ENCODE peak calls at places on chromosomes 1 and 21, in seven cellular contexts. G, V, S, Z, H, J and I are unnamed samples.

GRCh38 chr1:44810101-44810761 is 1.9 kb downstream of the BTBD19 start:
- DNase-seq in G (no peak), V (peak; percentile 93), S (no peak), Z (no peak), H (no peak), J (no peak), I (no peak)

GRCh38 chr1:50080904-50081586 is 27.7 kb upstream of the ELAVL4 start:
- DNase-seq in G (peak; percentile 18), V (no peak), S (no peak), Z (no peak), H (no peak), J (no peak), I (no peak)

GRCh38 chr1:28507646-28508434 is 2.0 kb downstream of the RCC1 start:
- DNase-seq in G (no peak), V (no peak), S (no peak), Z (no peak), H (no peak), J (no peak), I (peak; percentile 51)

GRCh38 chr1:66652556-66652955 is 99.7 kb upstream of the DYNLT5 start:
- DNase-seq in G (no peak), V (no peak), S (no peak), Z (no peak), H (peak; percentile 37), J (peak; percentile 14), I (no peak)

GRCh38 chr1:101474039-101474665 is 237.3 kb downstream of the S1PR1 start:
- DNase-seq in G (no peak), V (no peak), S (no peak), Z (no peak), H (no peak), J (no peak), I (no peak)

GRCh38 chr1:60281360-60281932 is 207.9 kb upstream of the C1orf87 start:
- DNase-seq in G (peak; percentile 68), V (peak; percentile 70), S (no peak), Z (no peak), H (peak; percentile 89), J (peak; percentile 30), I (peak; percentile 51)

GRCh38 chr1:42266253-42267135 is 68.5 kb downstream of the FOXJ3 start:
- DNase-seq in G (no peak), V (no peak), S (no peak), Z (no peak), H (no peak), J (no peak), I (no peak)

GRCh38 chr1:182143154-182143657 is 81.7 kb upstream of the ZNF648 start:
- DNase-seq in G (peak; percentile 97), V (peak; percentile 91), S (peak; percentile 24), Z (peak; percentile 90), H (peak; percentile 78), J (peak; percentile 69), I (peak; percentile 57)

GRCh38 chr1:57345916-57346315 is 77.9 kb downstream of the DAB1 start:
- DNase-seq in G (no peak), V (no peak), S (no peak), Z (no peak), H (no peak), J (no peak), I (no peak)

GRCh38 chr1:225882699-225883615 is 777 bp upstream of the TMEM63A start:
- DNase-seq in G (peak; percentile 64), V (peak; percentile 68), S (no peak), Z (peak; percentile 44), H (no peak), J (peak; percentile 23), I (peak; percentile 72)

GRCh38 chr1:58911841-58912553 is 128.2 kb upstream of the JUN start:
- DNase-seq in G (no peak), V (no peak), S (no peak), Z (no peak), H (no peak), J (no peak), I (no peak)

GRCh38 chr21:36756527-36756926 is 57.6 kb downstream of the SIM2 start:
- DNase-seq in G (no peak), V (no peak), S (no peak), Z (no peak), H (peak; percentile 23), J (peak; percentile 83), I (peak; percentile 72)

GRCh38 chr21:37159949-37160348 is 86.9 kb downstream of the TTC3 start:
- DNase-seq in G (no peak), V (no peak), S (no peak), Z (no peak), H (no peak), J (no peak), I (no peak)

DNA sequence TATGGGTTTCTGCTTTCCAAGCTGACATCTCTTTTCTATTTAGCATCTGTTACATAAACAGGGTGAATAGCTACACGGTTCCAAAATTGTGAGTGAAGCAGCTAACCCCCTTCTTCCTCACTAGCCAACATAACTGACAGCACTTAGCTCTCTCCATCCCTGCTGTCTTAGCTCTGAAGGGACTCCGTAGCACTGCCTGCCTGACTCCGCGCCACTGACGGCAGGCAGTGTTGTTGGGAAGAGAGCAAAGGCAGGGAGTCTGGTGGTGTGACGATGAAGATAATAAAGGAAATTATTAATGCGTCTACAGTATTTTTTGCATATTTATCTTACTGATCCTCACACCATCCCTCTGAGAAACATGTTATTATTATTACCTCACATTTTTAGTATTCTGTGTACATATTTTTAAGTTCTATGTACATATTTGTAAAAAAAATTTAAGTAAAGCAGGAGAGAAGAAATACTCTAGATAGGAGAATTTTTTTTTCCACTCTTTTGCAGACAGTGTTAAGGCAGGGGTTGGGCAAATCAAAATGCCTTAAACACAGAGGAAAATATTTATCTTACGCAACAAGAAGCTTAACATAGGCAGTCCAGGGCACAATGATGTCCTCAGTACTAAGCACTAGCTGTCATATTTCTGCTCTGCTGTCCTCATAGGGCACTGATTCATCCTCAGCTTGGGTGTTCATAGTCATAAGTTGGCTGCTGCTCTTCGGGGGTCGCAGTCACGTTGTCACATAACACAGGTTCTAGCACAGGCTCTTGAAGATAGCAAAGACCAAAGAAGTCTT is 247.2 kb downstream of the PTBP2 start:
- DNase-seq in G (no peak), V (no peak), S (no peak), Z (no peak), H (no peak), J (peak; percentile 45), I (no peak)
- H3K36me3 ChIP-seq in G (no peaks in the 10 kb centered on the region), V (no peaks in the 10 kb centered on the region), S (no peaks in the 10 kb centered on the region), Z (no peaks in the 10 kb centered on the region), H (no peaks in the 10 kb centered on the region), J (no peaks in the 10 kb centered on the region), I (no peaks in the 10 kb centered on the region)

GRCh38 chr1:21865609-21865942 is 53.5 kb downstream of the LDLRAD2 start:
- DNase-seq in G (no peak), V (no peak), S (no peak), Z (no peak), H (no peak), J (no peak), I (no peak)

GRCh38 chr1:21864730-21865129 is 52.7 kb downstream of the LDLRAD2 start:
- DNase-seq in G (no peak), V (no peak), S (no peak), Z (no peak), H (no peak), J (no peak), I (no peak)

GRCh38 chr1:21861602-21862429 is 49.8 kb downstream of the LDLRAD2 start:
- DNase-seq in G (no peak), V (no peak), S (no peak), Z (no peak), H (peak; percentile 23), J (peak; percentile 78), I (peak; percentile 91)

GRCh38 chr1:21865943-21866628 is 54.0 kb downstream of the LDLRAD2 start:
- DNase-seq in G (no peak), V (no peak), S (no peak), Z (no peak), H (no peak), J (no peak), I (no peak)

GRCh38 chr1:21863981-21864380 is 51.9 kb downstream of the LDLRAD2 start:
- DNase-seq in G (no peak), V (no peak), S (no peak), Z (no peak), H (no peak), J (no peak), I (no peak)
- H3K36me3 ChIP-seq in G (peaks cover 7% of the 10 kb centered on the region), V (peaks cover 4% of the 10 kb centered on the region), S (peaks cover 13% of the 10 kb centered on the region), Z (no peaks in the 10 kb centered on the region), H (peaks cover 51% of the 10 kb centered on the region), J (peaks cover 60% of the 10 kb centered on the region), I (peaks cover 62% of the 10 kb centered on the region)

DNA sequence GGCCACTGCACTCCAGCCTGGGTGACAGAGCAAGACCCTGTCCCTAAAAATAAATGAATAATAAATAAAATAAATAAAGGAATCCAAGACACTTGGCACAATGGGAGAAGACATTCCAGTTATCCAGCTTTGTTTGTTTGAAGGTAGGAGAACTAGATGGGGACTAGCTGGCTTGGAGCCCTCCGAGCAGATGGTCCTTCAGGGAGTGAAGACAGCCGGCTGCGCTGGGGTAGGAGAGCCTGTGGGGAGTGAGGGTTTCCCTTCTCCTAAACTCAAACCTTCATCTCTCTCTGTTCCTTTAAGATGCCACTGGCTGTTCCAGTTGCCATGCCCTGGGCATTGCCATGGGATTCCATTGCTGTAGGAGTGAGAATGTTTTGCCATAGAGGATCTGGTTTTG is 120.6 kb downstream of the NAV1 start:
- DNase-seq in G (no peak), V (no peak), S (no peak), Z (no peak), H (no peak), J (no peak), I (no peak)
- H3K36me3 ChIP-seq in G (no peaks in the 10 kb centered on the region), V (no peaks in the 10 kb centered on the region), S (no peaks in the 10 kb centered on the region), Z (no peaks in the 10 kb centered on the region), H (peaks cover 37% of the 10 kb centered on the region), J (peaks cover 14% of the 10 kb centered on the region), I (peaks cover 2% of the 10 kb centered on the region)

GRCh38 chr1:19484338-19484792 is 974 bp downstream of the CAPZB start:
- DNase-seq in G (no peak), V (no peak), S (no peak), Z (no peak), H (no peak), J (no peak), I (no peak)
- H3K36me3 ChIP-seq in G (no peaks in the 10 kb centered on the region), V (no peaks in the 10 kb centered on the region), S (no peaks in the 10 kb centered on the region), Z (peaks cover 8% of the 10 kb centered on the region), H (peaks cover 21% of the 10 kb centered on the region), J (peaks cover 15% of the 10 kb centered on the region), I (peaks cover 37% of the 10 kb centered on the region)

DNA sequence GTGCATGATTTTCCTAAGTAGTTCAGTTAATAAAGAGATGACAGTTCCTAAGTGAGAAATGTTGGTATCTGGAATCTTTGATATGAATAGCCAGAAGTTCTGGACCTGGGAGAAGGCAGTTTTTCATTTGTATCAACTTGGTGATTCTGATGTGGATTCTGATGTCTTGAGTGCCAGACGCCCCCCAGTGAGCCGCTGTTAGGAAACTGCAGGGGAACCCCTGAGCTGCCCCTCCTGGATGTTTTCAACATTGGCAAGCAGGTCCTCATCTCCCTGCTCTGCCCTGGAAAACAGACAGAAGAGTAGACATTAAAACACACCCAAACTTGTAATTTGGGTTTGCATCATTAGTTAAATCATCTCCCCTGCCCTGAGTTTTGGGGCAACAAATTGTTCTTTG is 7.4 kb downstream of the ETS2 start:
- DNase-seq in G (no peak), V (no peak), S (no peak), Z (no peak), H (no peak), J (no peak), I (no peak)
- H3K36me3 ChIP-seq in G (peaks cover 6% of the 10 kb centered on the region), V (no peaks in the 10 kb centered on the region), S (peaks cover 25% of the 10 kb centered on the region), Z (peaks cover 11% of the 10 kb centered on the region), H (peaks cover 55% of the 10 kb centered on the region), J (peaks cover 69% of the 10 kb centered on the region), I (peaks cover 93% of the 10 kb centered on the region)

DNA sequence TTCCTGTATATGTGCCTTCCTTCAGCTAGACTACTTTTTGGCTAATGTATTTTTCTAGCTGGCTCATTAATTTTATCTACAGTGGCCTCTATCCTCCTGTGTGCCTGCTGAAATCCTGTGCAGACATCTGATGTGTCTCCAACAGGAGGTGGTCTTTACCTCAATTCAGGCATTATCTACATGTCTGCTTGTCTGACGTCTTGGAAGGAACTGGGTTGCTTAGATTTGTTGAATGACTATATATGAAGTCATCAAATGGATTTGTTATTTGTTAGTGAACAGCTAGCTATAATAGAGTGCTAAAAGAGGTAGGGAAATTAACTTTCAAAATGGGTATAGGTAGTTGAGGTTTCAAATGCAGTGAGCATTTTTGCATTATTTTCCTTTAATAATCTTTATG is 6.7 kb downstream of the RPL5 start:
- DNase-seq in G (no peak), V (no peak), S (no peak), Z (no peak), H (no peak), J (peak; percentile 45), I (no peak)
- H3K36me3 ChIP-seq in G (peaks cover 5% of the 10 kb centered on the region), V (peaks cover 17% of the 10 kb centered on the region), S (peaks cover 8% of the 10 kb centered on the region), Z (peaks cover 62% of the 10 kb centered on the region), H (peaks cover 93% of the 10 kb centered on the region), J (peaks cover 55% of the 10 kb centered on the region), I (peaks cover 99% of the 10 kb centered on the region)